ENCODE peak calls at places on chromosomes 6 and 20, in ten cellular contexts. X, H, U, B, S, K, N, T, Q and Z are unnamed samples.

GRCh38 chr20:15487030-15487429 is 1086.2 kb downstream of the KIF16B start:
- DNase-seq in X (no peak), Q (no peak), S (no peak), N (no peak), T (no peak), H (no peak), U (no peak), K (peak; percentile 13), B (no peak), Z (no peak)

GRCh38 chr6:115999256-115999655 is 61.4 kb downstream of the FRK start:
- DNase-seq in Q (no peak), N (no peak), B (no peak), H (no peak), T (no peak), S (no peak), U (no peak), K (no peak), X (no peak), Z (no peak)

GRCh38 chr6:141199074-141199473 is 933.7 kb upstream of the GJE1 start:
- DNase-seq in B (no peak), U (no peak), Q (no peak), X (no peak), N (no peak), H (no peak), S (no peak), T (no peak), K (peak; percentile 8), Z (no peak)

GRCh38 chr20:64168381-64169088 is 4.3 kb downstream of the MYT1 start:
- DNase-seq in S (no peak), K (no peak), U (no peak), N (no peak), Q (no peak), B (no peak), X (no peak), H (no peak), T (no peak), Z (no peak)

GRCh38 chr20:38168791-38169589 is 3.9 kb upstream of the TGM2 start:
- DNase-seq in T (peak; percentile 66), Q (peak; percentile 74), H (no peak), B (no peak), K (no peak), S (no peak), N (no peak), U (no peak), X (no peak), Z (no peak)

GRCh38 chr20:14677455-14677854 is 340.0 kb upstream of the FLRT3 start:
- DNase-seq in K (no peak), B (no peak), N (no peak), T (no peak), H (no peak), S (no peak), X (no peak), Q (no peak), U (no peak), Z (no peak)

GRCh38 chr6:8535505-8535904 is 100.2 kb upstream of the SLC35B3 start:
- DNase-seq in H (no peak), K (no peak), T (no peak), X (no peak), Q (no peak), S (no peak), N (no peak), B (no peak), U (no peak), Z (no peak)

GRCh38 chr6:128156315-128157111 is 255.7 kb upstream of the THEMIS start:
- DNase-seq in K (no peak), U (no peak), N (no peak), T (no peak), S (no peak), X (no peak), H (no peak), Q (no peak), B (no peak), Z (no peak)

GRCh38 chr20:24160563-24161355 is 172.2 kb upstream of the GGTLC1 start:
- DNase-seq in B (peak; percentile 51), U (peak; percentile 57), H (no peak), X (peak; percentile 84), T (peak; percentile 39), N (peak; percentile 68), S (peak; percentile 74), Q (peak; percentile 61), K (peak; percentile 76), Z (no peak)

GRCh38 chr6:119966484-119966883 is 616.9 kb upstream of the MAN1A1 start:
- DNase-seq in B (no peak), K (no peak), S (no peak), X (peak; percentile 85), Q (no peak), U (peak; percentile 27), N (peak; percentile 13), T (no peak), H (no peak), Z (no peak)

GRCh38 chr6:133977983-133978895 is 25.2 kb downstream of the TBPL1 start:
- DNase-seq in N (peak; percentile 49), U (peak; percentile 57), K (peak; percentile 76), T (no peak), H (no peak), S (peak; percentile 55), X (no peak), B (peak; percentile 29), Q (peak; percentile 18), Z (no peak)

GRCh38 chr6:105871542-105871941 is 214.6 kb upstream of the PRDM1 start:
- DNase-seq in U (no peak), X (no peak), K (no peak), H (no peak), T (no peak), B (no peak), Q (no peak), N (no peak), S (no peak), Z (no peak)

GRCh38 chr6:105872244-105872643 is 213.9 kb upstream of the PRDM1 start:
- DNase-seq in K (no peak), U (no peak), B (no peak), Q (peak; percentile 22), N (no peak), H (no peak), T (peak; percentile 39), S (no peak), X (no peak), Z (no peak)

GRCh38 chr6:105873799-105874198 is 212.3 kb upstream of the PRDM1 start:
- DNase-seq in Q (no peak), H (no peak), B (no peak), N (no peak), T (no peak), K (no peak), X (no peak), U (no peak), S (no peak), Z (no peak)

GRCh38 chr6:105874835-105875626 is 211.1 kb upstream of the PRDM1 start:
- DNase-seq in U (no peak), Q (no peak), S (no peak), T (no peak), H (no peak), X (no peak), K (no peak), N (no peak), B (no peak), Z (no peak)

GRCh38 chr6:105873256-105873704 is 212.9 kb upstream of the PRDM1 start:
- DNase-seq in N (no peak), S (no peak), U (no peak), B (no peak), X (no peak), Q (no peak), H (no peak), K (no peak), T (no peak), Z (no peak)
- H3K4me1 ChIP-seq in N (no peaks in the 10 kb centered on the region), S (peaks cover 5% of the 10 kb centered on the region), U (no peaks in the 10 kb centered on the region), B (no peaks in the 10 kb centered on the region), X (peaks cover 2% of the 10 kb centered on the region), Q (peaks cover 11% of the 10 kb centered on the region), H (no peaks in the 10 kb centered on the region), K (no peaks in the 10 kb centered on the region), T (no peaks in the 10 kb centered on the region), Z (no peaks in the 10 kb centered on the region)

DNA sequence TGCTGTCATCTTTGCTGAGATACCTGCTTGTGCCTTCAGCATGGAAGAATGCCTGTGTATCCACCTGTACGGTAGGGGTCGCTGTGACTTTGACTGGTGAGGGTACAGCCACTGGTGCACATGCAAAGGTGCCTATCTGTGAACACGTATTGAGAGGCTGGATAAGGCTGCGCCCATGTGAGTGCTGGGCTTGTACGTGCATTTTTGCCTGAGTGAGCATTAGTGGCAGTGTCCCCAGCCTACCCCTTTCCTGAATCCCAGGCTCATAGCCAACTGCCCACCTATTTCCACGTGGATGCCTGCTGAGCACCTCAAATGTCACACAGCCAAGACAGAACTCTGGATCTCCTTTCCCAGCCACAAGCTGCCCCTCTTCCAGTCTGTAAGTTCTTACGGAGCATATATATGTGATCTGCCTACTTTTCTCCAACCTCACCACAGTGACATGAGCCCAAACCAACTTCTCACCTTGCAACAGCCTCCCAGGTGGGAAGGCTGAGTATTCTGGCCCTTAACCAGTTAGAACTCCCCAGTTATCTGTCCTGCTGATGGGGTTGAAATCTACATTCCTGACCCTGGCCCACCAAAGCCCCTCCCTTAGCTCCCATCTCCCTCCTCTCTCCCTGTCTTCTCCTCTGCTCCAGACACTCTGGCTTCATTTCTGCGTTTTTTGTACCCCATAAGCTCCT is 1.1 kb upstream of the SLC2A10 start:
- DNase-seq in U (no peak), T (no peak), N (no peak), S (peak; percentile 70), B (no peak), Q (peak; percentile 20), H (no peak), X (peak; percentile 89), K (no peak), Z (no peak)
- TF ChIP-seq CTCF in U (peak; percentile 7), T (no peak), N (peak; percentile 41), S (peak; percentile 38), B (no peak), Q (no peak), H (no peak), X (peak; percentile 77), K (peak; percentile 15), Z (no peak)

DNA sequence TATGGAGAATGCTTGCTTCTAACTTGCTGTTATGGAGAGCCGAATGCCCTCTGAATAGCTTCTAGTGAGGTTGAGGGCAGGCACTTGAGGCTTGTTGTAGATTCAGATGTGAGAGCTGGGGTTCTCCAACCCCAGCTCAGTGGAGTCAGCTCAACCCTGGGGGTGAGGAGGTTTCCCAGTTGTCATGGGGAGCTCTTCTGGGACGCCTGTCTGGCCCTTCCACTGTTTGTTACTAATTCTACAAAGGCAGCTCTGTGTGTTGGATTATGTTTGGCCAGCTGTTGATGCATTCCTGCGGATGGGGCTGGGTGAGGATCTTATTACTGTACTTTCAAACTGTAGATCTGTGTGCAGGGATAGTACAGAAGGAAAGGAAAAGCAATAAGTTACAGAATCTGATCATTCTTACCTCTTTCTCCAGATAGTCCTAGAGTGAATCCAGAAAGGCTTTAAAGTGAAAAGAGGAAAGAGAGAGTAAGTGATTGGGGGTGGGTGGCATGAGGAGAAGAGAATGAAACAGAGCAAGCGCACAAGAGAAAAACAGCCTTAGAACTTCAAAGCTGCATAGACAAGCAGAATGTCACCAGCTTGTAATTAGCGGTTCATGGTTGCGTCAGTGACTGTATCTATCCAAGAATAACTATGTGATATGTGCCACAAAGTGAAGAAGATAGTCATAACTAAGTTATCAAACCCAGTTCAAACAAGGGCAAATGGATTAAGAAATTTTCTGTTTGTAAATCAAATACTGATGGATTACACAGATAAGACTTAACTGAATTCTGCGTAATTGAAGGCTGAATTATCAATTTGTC is 148.6 kb downstream of the PRL start:
- DNase-seq in T (peak; percentile 60), H (no peak), S (peak; percentile 38), X (no peak), N (peak; percentile 59), Q (peak; percentile 27), U (peak; percentile 43), K (peak; percentile 93), B (no peak), Z (no peak)
- H3K4me3 ChIP-seq in T (no peak overlapping the region), H (peak overlapping the region; percentile 48), S (no peak overlapping the region), X (no peak overlapping the region), N (no peak overlapping the region), Q (no peak overlapping the region), U (peak overlapping the region; percentile 90), K (peak overlapping the region; percentile 60), B (no peak overlapping the region), Z (no peak overlapping the region)

GRCh38 chr6:151375833-151376232 is 15.5 kb downstream of the ZBTB2 start:
- DNase-seq in U (no peak), N (no peak), B (no peak), Q (no peak), X (no peak), S (no peak), K (no peak), H (no peak), T (no peak), Z (no peak)
- H3K4me1 ChIP-seq in U (peaks cover 7% of the 10 kb centered on the region), N (peaks cover 17% of the 10 kb centered on the region), B (peaks cover 27% of the 10 kb centered on the region), Q (peaks cover 16% of the 10 kb centered on the region), X (peaks cover 7% of the 10 kb centered on the region), S (no peaks in the 10 kb centered on the region), K (peaks cover 4% of the 10 kb centered on the region), H (no peaks in the 10 kb centered on the region), T (peaks cover 15% of the 10 kb centered on the region), Z (peaks cover 5% of the 10 kb centered on the region)